ENCODE peak calls at places on chromosomes 7 and 10, in ten cellular contexts. One of them, this sample, is unnamed.
A peak's percentile ranks its signal among the peaks of the same experiment; 100 is the strongest.

GRCh38 chr10:7533657-7534479 is 123.0 kb upstream of the SFMBT2 start:
- DNase-seq in H54: no peak
- DNase-seq in putamen: no peak
- DNase-seq in HCEC 1CT: no peak
- DNase-seq in naive B cell: no peak
- DNase-seq in left colon: no peak
- DNase-seq in IMR-90: no peak
- DNase-seq in GM23338: no peak
- DNase-seq in ELR: no peak
- DNase-seq in activated T-cell treated with anti-CD3 and anti-CD28 coated beads, Interleukin-2, amount 50 U/mL, for 48 hours: no peak
- DNase-seq in this sample: no peak

GRCh38 chr7:114934758-114935157 is 12.9 kb downstream of the MDFIC start:
- DNase-seq in ELR: no peak
- DNase-seq in activated T-cell treated with anti-CD3 and anti-CD28 coated beads, Interleukin-2, amount 50 U/mL, for 48 hours: no peak
- DNase-seq in GM23338: no peak
- DNase-seq in putamen: no peak
- DNase-seq in left colon: no peak
- DNase-seq in H54: no peak
- DNase-seq in naive B cell: no peak
- DNase-seq in IMR-90: no peak
- DNase-seq in HCEC 1CT: no peak
- DNase-seq in this sample: no peak

GRCh38 chr10:7397636-7398035 is 13.2 kb downstream of the SFMBT2 start:
- DNase-seq in activated T-cell treated with anti-CD3 and anti-CD28 coated beads, Interleukin-2, amount 50 U/mL, for 48 hours: no peak
- DNase-seq in ELR: no peak
- DNase-seq in GM23338: no peak
- DNase-seq in left colon: no peak
- DNase-seq in putamen: no peak
- DNase-seq in HCEC 1CT: no peak
- DNase-seq in IMR-90: no peak
- DNase-seq in H54: no peak
- DNase-seq in naive B cell: no peak
- DNase-seq in this sample: no peak

GRCh38 chr7:69682518-69682917 is 84.2 kb downstream of the AUTS2 start:
- DNase-seq in left colon: no peak
- DNase-seq in IMR-90: no peak
- DNase-seq in HCEC 1CT: no peak
- DNase-seq in H54: no peak
- DNase-seq in putamen: no peak
- DNase-seq in naive B cell: no peak
- DNase-seq in activated T-cell treated with anti-CD3 and anti-CD28 coated beads, Interleukin-2, amount 50 U/mL, for 48 hours: no peak
- DNase-seq in ELR: no peak
- DNase-seq in GM23338: no peak
- DNase-seq in this sample: no peak

GRCh38 chr10:52318822-52319464 is 4.9 kb downstream of the DKK1 start:
- DNase-seq in HCEC 1CT: peak; percentile 99
- DNase-seq in putamen: peak; percentile 20
- DNase-seq in IMR-90: peak; percentile 98
- DNase-seq in H54: no peak
- DNase-seq in ELR: peak; percentile 99
- DNase-seq in left colon: no peak
- DNase-seq in naive B cell: no peak
- DNase-seq in GM23338: no peak
- DNase-seq in activated T-cell treated with anti-CD3 and anti-CD28 coated beads, Interleukin-2, amount 50 U/mL, for 48 hours: no peak
- DNase-seq in this sample: peak; percentile 66

GRCh38 chr10:17865351-17865750 is 56.2 kb downstream of the MRC1 start:
- DNase-seq in IMR-90: no peak
- DNase-seq in GM23338: peak; percentile 35
- DNase-seq in HCEC 1CT: no peak
- DNase-seq in naive B cell: no peak
- DNase-seq in ELR: no peak
- DNase-seq in H54: no peak
- DNase-seq in activated T-cell treated with anti-CD3 and anti-CD28 coated beads, Interleukin-2, amount 50 U/mL, for 48 hours: no peak
- DNase-seq in putamen: no peak
- DNase-seq in left colon: no peak
- DNase-seq in this sample: no peak

GRCh38 chr7:3899559-3899991 is 598.5 kb downstream of the SDK1 start:
- DNase-seq in ELR: no peak
- DNase-seq in naive B cell: no peak
- DNase-seq in IMR-90: no peak
- DNase-seq in putamen: no peak
- DNase-seq in H54: no peak
- DNase-seq in HCEC 1CT: no peak
- DNase-seq in GM23338: no peak
- DNase-seq in left colon: no peak
- DNase-seq in activated T-cell treated with anti-CD3 and anti-CD28 coated beads, Interleukin-2, amount 50 U/mL, for 48 hours: no peak
- DNase-seq in this sample: no peak

GRCh38 chr10:29908977-29909376 is 150.4 kb downstream of the JCAD start:
- DNase-seq in naive B cell: no peak
- DNase-seq in ELR: no peak
- DNase-seq in GM23338: no peak
- DNase-seq in HCEC 1CT: no peak
- DNase-seq in IMR-90: no peak
- DNase-seq in activated T-cell treated with anti-CD3 and anti-CD28 coated beads, Interleukin-2, amount 50 U/mL, for 48 hours: peak; percentile 30
- DNase-seq in H54: no peak
- DNase-seq in left colon: no peak
- DNase-seq in putamen: no peak
- DNase-seq in this sample: no peak

GRCh38 chr7:151088856-151089699 is 2.8 kb downstream of the AGAP3 start:
- DNase-seq in left colon: peak; percentile 74
- DNase-seq in HCEC 1CT: peak; percentile 67
- DNase-seq in GM23338: peak; percentile 61
- DNase-seq in naive B cell: no peak
- DNase-seq in ELR: peak; percentile 80
- DNase-seq in IMR-90: peak; percentile 76
- DNase-seq in activated T-cell treated with anti-CD3 and anti-CD28 coated beads, Interleukin-2, amount 50 U/mL, for 48 hours: no peak
- DNase-seq in putamen: no peak
- DNase-seq in H54: no peak
- DNase-seq in this sample: peak; percentile 79

GRCh38 chr10:133357293-133358151 is at the start of gene FUOM:
- DNase-seq in HCEC 1CT: peak; percentile 9
- DNase-seq in left colon: peak; percentile 52
- DNase-seq in ELR: peak; percentile 47
- DNase-seq in IMR-90: peak; percentile 29
- DNase-seq in putamen: no peak
- DNase-seq in H54: no peak
- DNase-seq in GM23338: peak; percentile 95
- DNase-seq in activated T-cell treated with anti-CD3 and anti-CD28 coated beads, Interleukin-2, amount 50 U/mL, for 48 hours: peak; percentile 88
- DNase-seq in naive B cell: peak; percentile 81
- DNase-seq in this sample: no peak

GRCh38 chr10:95168694-95169093 is 25.3 kb upstream of the ACSM6 start:
- DNase-seq in naive B cell: no peak
- DNase-seq in IMR-90: no peak
- DNase-seq in left colon: no peak
- DNase-seq in ELR: no peak
- DNase-seq in putamen: no peak
- DNase-seq in GM23338: peak; percentile 7
- DNase-seq in H54: no peak
- DNase-seq in HCEC 1CT: no peak
- DNase-seq in activated T-cell treated with anti-CD3 and anti-CD28 coated beads, Interleukin-2, amount 50 U/mL, for 48 hours: no peak
- DNase-seq in this sample: no peak

GRCh38 chr7:46606771-46607170 is 685.7 kb upstream of the IGFBP3 start:
- DNase-seq in IMR-90: no peak
- DNase-seq in putamen: no peak
- DNase-seq in ELR: no peak
- DNase-seq in HCEC 1CT: no peak
- DNase-seq in activated T-cell treated with anti-CD3 and anti-CD28 coated beads, Interleukin-2, amount 50 U/mL, for 48 hours: no peak
- DNase-seq in H54: no peak
- DNase-seq in naive B cell: no peak
- DNase-seq in GM23338: no peak
- DNase-seq in left colon: no peak
- DNase-seq in this sample: no peak

GRCh38 chr10:126119591-126119990 is 223.2 kb downstream of the FANK1 start:
- DNase-seq in GM23338: no peak
- DNase-seq in naive B cell: no peak
- DNase-seq in H54: no peak
- DNase-seq in activated T-cell treated with anti-CD3 and anti-CD28 coated beads, Interleukin-2, amount 50 U/mL, for 48 hours: no peak
- DNase-seq in left colon: no peak
- DNase-seq in HCEC 1CT: no peak
- DNase-seq in ELR: peak; percentile 79
- DNase-seq in putamen: no peak
- DNase-seq in IMR-90: peak; percentile 11
- DNase-seq in this sample: no peak

GRCh38 chr10:624605-625334 is 64.7 kb downstream of the DIP2C start:
- DNase-seq in H54: peak; percentile 63
- DNase-seq in putamen: peak; percentile 95
- DNase-seq in activated T-cell treated with anti-CD3 and anti-CD28 coated beads, Interleukin-2, amount 50 U/mL, for 48 hours: no peak
- DNase-seq in left colon: peak; percentile 61
- DNase-seq in ELR: peak; percentile 47
- DNase-seq in naive B cell: no peak
- DNase-seq in HCEC 1CT: peak; percentile 84
- DNase-seq in IMR-90: peak; percentile 85
- DNase-seq in GM23338: peak; percentile 77
- DNase-seq in this sample: peak; percentile 90

GRCh38 chr10:68261132-68261856 is 29.4 kb upstream of the ATOH7 start:
- DNase-seq in putamen: peak; percentile 38
- DNase-seq in activated T-cell treated with anti-CD3 and anti-CD28 coated beads, Interleukin-2, amount 50 U/mL, for 48 hours: no peak
- DNase-seq in left colon: peak; percentile 31
- DNase-seq in IMR-90: no peak
- DNase-seq in GM23338: no peak
- DNase-seq in H54: peak; percentile 17
- DNase-seq in naive B cell: no peak
- DNase-seq in HCEC 1CT: no peak
- DNase-seq in ELR: no peak
- DNase-seq in this sample: no peak

GRCh38 chr10:725786-726185 is 36.3 kb upstream of the DIP2C start:
- DNase-seq in HCEC 1CT: no peak
- DNase-seq in GM23338: no peak
- DNase-seq in ELR: no peak
- DNase-seq in left colon: no peak
- DNase-seq in activated T-cell treated with anti-CD3 and anti-CD28 coated beads, Interleukin-2, amount 50 U/mL, for 48 hours: no peak
- DNase-seq in putamen: no peak
- DNase-seq in H54: no peak
- DNase-seq in IMR-90: no peak
- DNase-seq in naive B cell: no peak
- DNase-seq in this sample: peak; percentile 18

GRCh38 chr7:150324366-150324961 is 1.1 kb upstream of the ACTR3C start:
- DNase-seq in left colon: peak; percentile 57
- DNase-seq in H54: no peak
- DNase-seq in GM23338: peak; percentile 17
- DNase-seq in activated T-cell treated with anti-CD3 and anti-CD28 coated beads, Interleukin-2, amount 50 U/mL, for 48 hours: no peak
- DNase-seq in naive B cell: no peak
- DNase-seq in IMR-90: peak; percentile 11
- DNase-seq in HCEC 1CT: no peak
- DNase-seq in putamen: no peak
- DNase-seq in ELR: no peak
- DNase-seq in this sample: no peak

GRCh38 chr10:13490503-13490902 is 38.3 kb downstream of the BEND7 start:
- DNase-seq in putamen: no peak
- DNase-seq in IMR-90: no peak
- DNase-seq in ELR: no peak
- DNase-seq in GM23338: no peak
- DNase-seq in HCEC 1CT: no peak
- DNase-seq in naive B cell: no peak
- DNase-seq in H54: no peak
- DNase-seq in left colon: no peak
- DNase-seq in activated T-cell treated with anti-CD3 and anti-CD28 coated beads, Interleukin-2, amount 50 U/mL, for 48 hours: no peak
- DNase-seq in this sample: no peak

GRCh38 chr7:116952640-116953371 is 495 bp upstream of the ST7 start:
- DNase-seq in HCEC 1CT: no peak
- DNase-seq in left colon: peak; percentile 50
- DNase-seq in H54: no peak
- DNase-seq in IMR-90: peak; percentile 33
- DNase-seq in activated T-cell treated with anti-CD3 and anti-CD28 coated beads, Interleukin-2, amount 50 U/mL, for 48 hours: no peak
- DNase-seq in naive B cell: no peak
- DNase-seq in ELR: peak; percentile 74
- DNase-seq in putamen: no peak
- DNase-seq in GM23338: peak; percentile 69
- DNase-seq in this sample: no peak

GRCh38 chr7:95725170-95725569 is 47.2 kb upstream of the DYNC1I1 start:
- DNase-seq in ELR: no peak
- DNase-seq in naive B cell: no peak
- DNase-seq in GM23338: peak; percentile 43
- DNase-seq in H54: no peak
- DNase-seq in putamen: no peak
- DNase-seq in IMR-90: no peak
- DNase-seq in activated T-cell treated with anti-CD3 and anti-CD28 coated beads, Interleukin-2, amount 50 U/mL, for 48 hours: no peak
- DNase-seq in left colon: no peak
- DNase-seq in HCEC 1CT: no peak
- DNase-seq in this sample: no peak

GRCh38 chr7:43761919-43762318 is 3.4 kb downstream of the BLVRA start:
- DNase-seq in left colon: no peak
- DNase-seq in naive B cell: no peak
- DNase-seq in H54: no peak
- DNase-seq in IMR-90: peak; percentile 46
- DNase-seq in putamen: no peak
- DNase-seq in activated T-cell treated with anti-CD3 and anti-CD28 coated beads, Interleukin-2, amount 50 U/mL, for 48 hours: no peak
- DNase-seq in ELR: no peak
- DNase-seq in GM23338: no peak
- DNase-seq in HCEC 1CT: peak; percentile 57
- DNase-seq in this sample: no peak

GRCh38 chr7:116899308-116899707 is 36.9 kb downstream of the CAPZA2 start:
- DNase-seq in IMR-90: no peak
- DNase-seq in left colon: no peak
- DNase-seq in HCEC 1CT: no peak
- DNase-seq in activated T-cell treated with anti-CD3 and anti-CD28 coated beads, Interleukin-2, amount 50 U/mL, for 48 hours: no peak
- DNase-seq in H54: no peak
- DNase-seq in GM23338: no peak
- DNase-seq in ELR: no peak
- DNase-seq in putamen: no peak
- DNase-seq in naive B cell: no peak
- DNase-seq in this sample: no peak

GRCh38 chr10:60862517-60862916 is 81.5 kb downstream of the RHOBTB1 start:
- DNase-seq in ELR: no peak
- DNase-seq in H54: no peak
- DNase-seq in GM23338: no peak
- DNase-seq in IMR-90: no peak
- DNase-seq in HCEC 1CT: no peak
- DNase-seq in naive B cell: no peak
- DNase-seq in left colon: no peak
- DNase-seq in activated T-cell treated with anti-CD3 and anti-CD28 coated beads, Interleukin-2, amount 50 U/mL, for 48 hours: no peak
- DNase-seq in putamen: no peak
- DNase-seq in this sample: no peak

GRCh38 chr7:120218702-120219101 is 54.3 kb upstream of the KCND2 start:
- DNase-seq in H54: no peak
- DNase-seq in GM23338: no peak
- DNase-seq in HCEC 1CT: no peak
- DNase-seq in activated T-cell treated with anti-CD3 and anti-CD28 coated beads, Interleukin-2, amount 50 U/mL, for 48 hours: no peak
- DNase-seq in putamen: no peak
- DNase-seq in ELR: no peak
- DNase-seq in naive B cell: no peak
- DNase-seq in left colon: no peak
- DNase-seq in IMR-90: peak; percentile 22
- DNase-seq in this sample: peak; percentile 10

GRCh38 chr7:141666071-141666470 is 35.9 kb downstream of the DENND11 start:
- DNase-seq in ELR: no peak
- DNase-seq in left colon: no peak
- DNase-seq in naive B cell: no peak
- DNase-seq in GM23338: no peak
- DNase-seq in IMR-90: no peak
- DNase-seq in HCEC 1CT: no peak
- DNase-seq in putamen: no peak
- DNase-seq in H54: no peak
- DNase-seq in activated T-cell treated with anti-CD3 and anti-CD28 coated beads, Interleukin-2, amount 50 U/mL, for 48 hours: no peak
- DNase-seq in this sample: no peak